ENCODE peak calls at places on chromosomes 11 and 22, in seven cellular contexts. One of them, this sample, is unnamed.

GRCh38 chr11:61912991-61913698 is 4.2 kb downstream of the RAB3IL1 start:
- DNase-seq in SK-N-SH: peak
- DNase-seq in endothelial cell of umbilical vein: no peak
- DNase-seq in brain microvascular endothelial cell: no peak
- DNase-seq in fibroblast of pulmonary artery: no peak
- DNase-seq in CD8-positive, alpha-beta T cell: no peak
- DNase-seq in thoracic aorta: no peak
- DNase-seq in this sample: no peak

GRCh38 chr11:60915250-60915914 is 1.4 kb downstream of the TMEM109 start:
- DNase-seq in CD8-positive, alpha-beta T cell: peak
- DNase-seq in endothelial cell of umbilical vein: peak
- DNase-seq in fibroblast of pulmonary artery: peak
- DNase-seq in brain microvascular endothelial cell: peak
- DNase-seq in SK-N-SH: peak
- DNase-seq in thoracic aorta: no peak
- DNase-seq in this sample: peak

GRCh38 chr11:26287067-26287518 is 44.8 kb upstream of the ANO3 start:
- DNase-seq in SK-N-SH: no peak
- DNase-seq in CD8-positive, alpha-beta T cell: no peak
- DNase-seq in endothelial cell of umbilical vein: no peak
- DNase-seq in fibroblast of pulmonary artery: no peak
- DNase-seq in brain microvascular endothelial cell: peak
- DNase-seq in thoracic aorta: no peak
- DNase-seq in this sample: no peak

GRCh38 chr11:68669301-68670090 is 14.8 kb upstream of the GAL start:
- DNase-seq in SK-N-SH: no peak
- DNase-seq in CD8-positive, alpha-beta T cell: no peak
- DNase-seq in fibroblast of pulmonary artery: no peak
- DNase-seq in thoracic aorta: no peak
- DNase-seq in brain microvascular endothelial cell: no peak
- DNase-seq in endothelial cell of umbilical vein: no peak
- DNase-seq in this sample: no peak

GRCh38 chr11:128757235-128757711 is 63.4 kb downstream of the FLI1 start:
- DNase-seq in SK-N-SH: no peak
- DNase-seq in thoracic aorta: no peak
- DNase-seq in fibroblast of pulmonary artery: peak
- DNase-seq in brain microvascular endothelial cell: peak
- DNase-seq in CD8-positive, alpha-beta T cell: peak
- DNase-seq in endothelial cell of umbilical vein: peak
- DNase-seq in this sample: peak

GRCh38 chr22:37229012-37229804 is 14.9 kb downstream of the RAC2 start:
- DNase-seq in thoracic aorta: no peak
- DNase-seq in brain microvascular endothelial cell: peak
- DNase-seq in endothelial cell of umbilical vein: peak
- DNase-seq in SK-N-SH: peak
- DNase-seq in CD8-positive, alpha-beta T cell: no peak
- DNase-seq in fibroblast of pulmonary artery: peak
- DNase-seq in this sample: peak

GRCh38 chr11:76707293-76707825 is 36.8 kb upstream of the LRRC32 start:
- DNase-seq in CD8-positive, alpha-beta T cell: no peak
- DNase-seq in endothelial cell of umbilical vein: no peak
- DNase-seq in brain microvascular endothelial cell: no peak
- DNase-seq in SK-N-SH: no peak
- DNase-seq in thoracic aorta: no peak
- DNase-seq in fibroblast of pulmonary artery: no peak
- DNase-seq in this sample: no peak

GRCh38 chr11:70805971-70806370 is 407.6 kb downstream of the CTTN start:
- DNase-seq in CD8-positive, alpha-beta T cell: no peak
- DNase-seq in thoracic aorta: no peak
- DNase-seq in fibroblast of pulmonary artery: no peak
- DNase-seq in brain microvascular endothelial cell: no peak
- DNase-seq in endothelial cell of umbilical vein: no peak
- DNase-seq in SK-N-SH: no peak
- DNase-seq in this sample: no peak

GRCh38 chr11:119684361-119685072 is 44.5 kb downstream of the NECTIN1 start:
- DNase-seq in endothelial cell of umbilical vein: peak
- DNase-seq in SK-N-SH: peak
- DNase-seq in CD8-positive, alpha-beta T cell: no peak
- DNase-seq in brain microvascular endothelial cell: peak
- DNase-seq in thoracic aorta: no peak
- DNase-seq in fibroblast of pulmonary artery: peak
- DNase-seq in this sample: peak

GRCh38 chr11:113781682-113782081 is 2.1 kb downstream of the CLDN25 start:
- DNase-seq in brain microvascular endothelial cell: no peak
- DNase-seq in endothelial cell of umbilical vein: no peak
- DNase-seq in SK-N-SH: no peak
- DNase-seq in CD8-positive, alpha-beta T cell: no peak
- DNase-seq in fibroblast of pulmonary artery: no peak
- DNase-seq in thoracic aorta: no peak
- DNase-seq in this sample: no peak

GRCh38 chr22:17155941-17156340 is 3.1 kb downstream of the HDHD5 start:
- DNase-seq in SK-N-SH: no peak
- DNase-seq in thoracic aorta: no peak
- DNase-seq in endothelial cell of umbilical vein: no peak
- DNase-seq in CD8-positive, alpha-beta T cell: no peak
- DNase-seq in brain microvascular endothelial cell: no peak
- DNase-seq in fibroblast of pulmonary artery: no peak
- DNase-seq in this sample: no peak

GRCh38 chr11:46896719-46897406 is 21.5 kb downstream of the LRP4 start:
- DNase-seq in thoracic aorta: no peak
- DNase-seq in brain microvascular endothelial cell: peak
- DNase-seq in CD8-positive, alpha-beta T cell: no peak
- DNase-seq in endothelial cell of umbilical vein: peak
- DNase-seq in fibroblast of pulmonary artery: peak
- DNase-seq in SK-N-SH: peak
- DNase-seq in this sample: peak

GRCh38 chr11:46894506-46894905 is 23.8 kb downstream of the LRP4 start:
- DNase-seq in thoracic aorta: no peak
- DNase-seq in SK-N-SH: no peak
- DNase-seq in CD8-positive, alpha-beta T cell: no peak
- DNase-seq in fibroblast of pulmonary artery: no peak
- DNase-seq in brain microvascular endothelial cell: no peak
- DNase-seq in endothelial cell of umbilical vein: no peak
- DNase-seq in this sample: no peak

GRCh38 chr11:46894961-46895360 is 23.4 kb downstream of the LRP4 start:
- DNase-seq in thoracic aorta: no peak
- DNase-seq in SK-N-SH: no peak
- DNase-seq in fibroblast of pulmonary artery: no peak
- DNase-seq in endothelial cell of umbilical vein: no peak
- DNase-seq in CD8-positive, alpha-beta T cell: no peak
- DNase-seq in brain microvascular endothelial cell: no peak
- DNase-seq in this sample: no peak

GRCh38 chr11:46898396-46899095 is 19.8 kb downstream of the LRP4 start:
- DNase-seq in fibroblast of pulmonary artery: no peak
- DNase-seq in SK-N-SH: no peak
- DNase-seq in endothelial cell of umbilical vein: no peak
- DNase-seq in CD8-positive, alpha-beta T cell: no peak
- DNase-seq in thoracic aorta: no peak
- DNase-seq in brain microvascular endothelial cell: no peak
- DNase-seq in this sample: no peak

GRCh38 chr11:46895821-46896220 is 22.5 kb downstream of the LRP4 start:
- DNase-seq in CD8-positive, alpha-beta T cell: no peak
- DNase-seq in endothelial cell of umbilical vein: no peak
- DNase-seq in fibroblast of pulmonary artery: no peak
- DNase-seq in brain microvascular endothelial cell: no peak
- DNase-seq in thoracic aorta: no peak
- DNase-seq in SK-N-SH: no peak
- DNase-seq in this sample: no peak
- H3K4me3 ChIP-seq in CD8-positive, alpha-beta T cell: no peak
- H3K4me3 ChIP-seq in endothelial cell of umbilical vein: no peak
- H3K4me3 ChIP-seq in fibroblast of pulmonary artery: no peak
- H3K4me3 ChIP-seq in brain microvascular endothelial cell: no peak
- H3K4me3 ChIP-seq in thoracic aorta: no peak
- H3K4me3 ChIP-seq in SK-N-SH: no peak
- H3K4me3 ChIP-seq in this sample: no peak

DNA sequence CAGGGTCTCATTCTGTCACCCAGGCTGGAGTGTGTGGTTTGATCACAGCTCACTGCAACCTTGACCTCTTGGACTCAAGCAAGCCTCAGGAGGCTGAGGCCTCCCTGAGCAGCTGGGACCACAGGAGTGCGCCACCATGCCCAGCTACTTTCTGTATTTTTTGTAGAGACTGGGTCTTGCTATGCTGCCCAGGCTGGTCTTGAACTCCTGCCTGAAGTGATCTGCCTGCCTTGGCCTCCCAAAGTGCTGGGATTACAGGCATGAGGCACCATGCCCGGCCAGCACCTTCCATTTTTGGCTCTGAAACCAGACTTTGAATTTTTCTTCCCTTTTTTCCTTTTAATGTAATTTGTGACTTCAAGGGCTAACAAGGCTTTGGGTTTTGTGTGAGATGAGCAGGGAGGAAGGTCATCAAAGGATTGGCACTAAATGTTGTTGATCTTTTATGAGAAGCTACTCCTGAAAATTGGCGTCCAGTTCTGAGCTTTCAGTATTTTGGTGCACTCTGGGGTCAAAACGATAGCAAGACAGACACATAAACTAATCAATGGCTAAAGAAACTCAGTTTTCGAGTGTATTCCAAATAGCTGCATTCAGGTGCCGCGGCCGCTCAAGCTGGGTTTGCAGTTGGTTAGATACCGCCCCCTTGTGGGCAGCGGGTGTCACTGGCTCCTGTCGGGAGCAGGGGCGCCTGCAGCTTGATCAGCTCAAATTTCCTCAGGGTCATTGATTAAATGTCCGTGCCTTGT is 51.9 kb upstream of the CLMP start:
- DNase-seq in CD8-positive, alpha-beta T cell: peak
- DNase-seq in endothelial cell of umbilical vein: peak
- DNase-seq in brain microvascular endothelial cell: peak
- DNase-seq in thoracic aorta: peak
- DNase-seq in SK-N-SH: peak
- DNase-seq in fibroblast of pulmonary artery: peak
- DNase-seq in this sample: peak
- TF ChIP-seq CTCF in CD8-positive, alpha-beta T cell: peak
- TF ChIP-seq CTCF in endothelial cell of umbilical vein: peak
- TF ChIP-seq CTCF in brain microvascular endothelial cell: peak
- TF ChIP-seq CTCF in thoracic aorta: peak
- TF ChIP-seq CTCF in SK-N-SH: peak
- TF ChIP-seq CTCF in fibroblast of pulmonary artery: peak
- TF ChIP-seq CTCF in this sample: peak

GRCh38 chr22:44026630-44027511 is 2.8 kb downstream of the PARVB start:
- DNase-seq in endothelial cell of umbilical vein: peak
- DNase-seq in fibroblast of pulmonary artery: peak
- DNase-seq in brain microvascular endothelial cell: peak
- DNase-seq in CD8-positive, alpha-beta T cell: peak
- DNase-seq in SK-N-SH: no peak
- DNase-seq in thoracic aorta: peak
- DNase-seq in this sample: peak
- H3K4me3 ChIP-seq in endothelial cell of umbilical vein: no peak
- H3K4me3 ChIP-seq in fibroblast of pulmonary artery: no peak
- H3K4me3 ChIP-seq in brain microvascular endothelial cell: peak
- H3K4me3 ChIP-seq in CD8-positive, alpha-beta T cell: no peak
- H3K4me3 ChIP-seq in SK-N-SH: no peak
- H3K4me3 ChIP-seq in thoracic aorta: peak
- H3K4me3 ChIP-seq in this sample: no peak

DNA sequence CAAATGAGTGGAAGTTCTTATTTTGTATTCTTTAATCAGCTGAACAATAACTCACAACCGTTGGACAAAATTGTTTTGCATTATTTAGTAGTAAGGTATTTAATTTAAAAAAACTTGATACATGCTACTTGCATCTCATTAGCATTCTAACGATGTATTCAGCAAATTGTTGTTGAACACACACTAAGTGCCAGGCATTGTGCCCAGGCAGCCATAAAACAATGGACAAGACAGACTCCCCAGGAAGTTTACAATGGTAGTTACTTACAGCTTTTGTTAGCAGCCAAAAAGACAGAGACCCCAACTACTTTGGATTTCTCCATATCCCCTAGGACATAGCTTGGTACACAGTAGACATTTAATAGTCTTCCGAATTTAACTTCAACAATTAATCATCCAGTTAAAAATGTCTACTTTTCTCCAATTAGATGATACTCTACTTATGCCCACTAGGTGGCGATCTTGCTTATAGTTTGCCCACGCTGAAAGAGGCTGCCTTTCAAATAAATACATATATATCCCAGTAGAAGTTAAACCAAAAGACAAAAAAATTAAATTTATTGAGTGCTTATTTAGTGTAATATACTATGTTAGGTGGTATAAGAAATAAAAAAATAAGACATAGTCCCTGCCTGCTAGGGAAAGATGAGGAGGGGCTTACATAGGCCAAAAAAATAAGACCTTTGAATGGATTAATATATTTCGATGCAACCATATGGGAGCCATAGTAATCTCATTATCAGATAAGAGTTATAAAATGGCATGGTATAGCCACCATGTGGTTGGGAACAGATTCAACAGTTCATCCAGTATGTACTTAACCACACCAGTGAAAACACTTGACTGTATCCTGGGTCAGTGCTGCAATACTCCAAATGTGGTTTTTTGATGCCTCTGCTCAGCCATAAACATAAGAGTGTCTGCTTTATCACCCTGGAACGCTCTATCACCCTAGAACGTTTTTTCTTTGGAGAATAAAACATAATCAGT is 2.1 kb upstream of the FJX1 start:
- DNase-seq in fibroblast of pulmonary artery: peak
- DNase-seq in SK-N-SH: peak
- DNase-seq in thoracic aorta: no peak
- DNase-seq in brain microvascular endothelial cell: peak
- DNase-seq in endothelial cell of umbilical vein: peak
- DNase-seq in CD8-positive, alpha-beta T cell: no peak
- DNase-seq in this sample: peak
- TF ChIP-seq CTCF in fibroblast of pulmonary artery: peak
- TF ChIP-seq CTCF in SK-N-SH: peak
- TF ChIP-seq CTCF in thoracic aorta: peak
- TF ChIP-seq CTCF in brain microvascular endothelial cell: peak
- TF ChIP-seq CTCF in endothelial cell of umbilical vein: peak
- TF ChIP-seq CTCF in CD8-positive, alpha-beta T cell: peak
- TF ChIP-seq CTCF in this sample: peak

DNA sequence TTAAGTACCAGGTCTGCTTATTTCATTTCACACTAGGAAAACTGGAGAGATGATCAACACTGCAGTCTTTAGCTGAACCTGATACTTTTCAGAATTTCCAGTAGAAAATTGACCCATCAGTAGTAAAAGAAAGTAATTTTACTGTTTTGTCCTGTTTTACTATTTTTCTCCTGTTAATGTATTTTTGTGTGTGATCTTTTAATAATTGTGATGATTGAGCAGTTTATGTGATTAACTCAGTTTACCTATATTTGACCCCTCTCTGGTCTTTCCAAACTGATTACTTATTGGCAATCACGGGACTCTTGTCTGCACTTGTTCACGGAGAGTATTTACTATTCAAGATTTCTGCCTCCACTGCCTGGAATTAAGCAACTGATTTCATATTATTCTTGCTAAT is 546 bp upstream of the CYP2R1 start:
- DNase-seq in brain microvascular endothelial cell: no peak
- DNase-seq in endothelial cell of umbilical vein: no peak
- DNase-seq in thoracic aorta: no peak
- DNase-seq in fibroblast of pulmonary artery: no peak
- DNase-seq in SK-N-SH: no peak
- DNase-seq in CD8-positive, alpha-beta T cell: no peak
- DNase-seq in this sample: no peak
- H3K4me3 ChIP-seq in brain microvascular endothelial cell: peak
- H3K4me3 ChIP-seq in endothelial cell of umbilical vein: no peak
- H3K4me3 ChIP-seq in thoracic aorta: peak
- H3K4me3 ChIP-seq in fibroblast of pulmonary artery: peak
- H3K4me3 ChIP-seq in SK-N-SH: peak
- H3K4me3 ChIP-seq in CD8-positive, alpha-beta T cell: peak
- H3K4me3 ChIP-seq in this sample: peak